ENCODE peak calls at places on chromosomes 11 and 22, in seven cellular contexts. M, P, D, T, X, Q and E are unnamed samples.

GRCh38 chr11:2210366-2211112 is 38.9 kb upstream of the TH start:
- DNase-seq in P (peak; percentile 9), D (peak; percentile 2), Q (no peak), X (peak; percentile 56), T (peak; percentile 23), M (no peak), E (peak; percentile 45)

GRCh38 chr22:20237480-20238440 is 30.4 kb downstream of the RTN4R start:
- DNase-seq in M (no peak), D (no peak), T (no peak), X (peak; percentile 85), P (no peak), Q (no peak), E (no peak)

GRCh38 chr11:35515224-35515623 is 10.2 kb downstream of the PAMR1 start:
- DNase-seq in X (no peak), Q (no peak), M (peak; percentile 73), P (peak; percentile 47), D (no peak), T (no peak), E (peak; percentile 42)

GRCh38 chr11:96187779-96188624 is 155.0 kb downstream of the MAML2 start:
- DNase-seq in Q (peak; percentile 92), M (peak; percentile 67), D (peak; percentile 26), X (no peak), P (no peak), T (peak; percentile 39), E (peak; percentile 86)

GRCh38 chr11:131498631-131499053 is 128.2 kb downstream of the NTM start:
- DNase-seq in Q (no peak), T (no peak), X (no peak), D (no peak), P (no peak), M (no peak), E (no peak)

GRCh38 chr11:126371595-126371994 is 16.1 kb downstream of the ST3GAL4 start:
- DNase-seq in X (no peak), D (no peak), M (no peak), Q (no peak), P (no peak), T (no peak), E (no peak)

GRCh38 chr11:128653828-128654231 is 40.0 kb upstream of the FLI1 start:
- DNase-seq in M (no peak), X (peak; percentile 81), D (peak; percentile 42), Q (peak; percentile 90), P (peak; percentile 14), T (peak; percentile 54), E (peak; percentile 63)

GRCh38 chr11:45669956-45670355 is 4.5 kb upstream of the CHST1 start:
- DNase-seq in D (no peak), T (no peak), Q (no peak), M (no peak), X (no peak), P (no peak), E (peak; percentile 50)

GRCh38 chr11:103862827-103863213 is 173.6 kb upstream of the DDI1 start:
- DNase-seq in Q (no peak), M (no peak), P (no peak), X (no peak), T (no peak), D (no peak), E (no peak)

GRCh38 chr11:60924110-60924905 is at the start of gene TMEM132A:
- DNase-seq in Q (peak; percentile 82), D (peak; percentile 73), X (peak; percentile 87), M (peak; percentile 61), P (peak; percentile 65), T (peak; percentile 73), E (peak; percentile 100)

GRCh38 chr11:60964801-60965200 is 6.7 kb upstream of the CD6 start:
- DNase-seq in M (no peak), P (no peak), Q (no peak), T (no peak), X (no peak), D (no peak), E (no peak)

GRCh38 chr11:35943761-35944502 is at the start of gene LDLRAD3:
- DNase-seq in D (peak; percentile 60), Q (peak; percentile 70), X (peak; percentile 90), P (peak; percentile 80), M (peak; percentile 87), T (peak; percentile 80), E (peak; percentile 98)

GRCh38 chr11:60887531-60887930 is 18.9 kb downstream of the PRPF19 start:
- DNase-seq in M (peak; percentile 58), X (no peak), T (no peak), D (peak; percentile 43), P (peak; percentile 10), Q (peak; percentile 79), E (no peak)

GRCh38 chr22:38989461-38989860 is 7.3 kb downstream of the APOBEC3B start:
- DNase-seq in Q (no peak), X (no peak), P (no peak), D (no peak), T (no peak), M (no peak), E (no peak)

GRCh38 chr22:50506611-50507420 is 686 bp downstream of the LMF2 start:
- DNase-seq in P (no peak), M (no peak), T (no peak), X (peak; percentile 91), D (no peak), Q (no peak), E (peak; percentile 98)

GRCh38 chr11:110713469-110713776 is 1.2 kb upstream of the ARHGAP20 start:
- DNase-seq in X (no peak), D (no peak), P (no peak), T (no peak), M (no peak), Q (no peak), E (no peak)

GRCh38 chr22:37675930-37676571 is 615 bp downstream of the LGALS1 start:
- DNase-seq in D (peak; percentile 70), M (peak; percentile 58), X (no peak), P (peak; percentile 69), T (peak; percentile 73), Q (peak; percentile 40), E (no peak)

GRCh38 chr22:31983911-31984661 is 39.8 kb downstream of the YWHAH start:
- DNase-seq in X (no peak), M (no peak), Q (no peak), D (no peak), P (no peak), T (no peak), E (peak; percentile 5)

GRCh38 chr22:44337658-44338004 is 24.9 kb upstream of the SHISAL1 start:
- DNase-seq in M (peak; percentile 53), P (peak; percentile 90), T (peak; percentile 74), D (peak; percentile 36), Q (peak; percentile 56), X (no peak), E (peak; percentile 98)

GRCh38 chr11:117442049-117442868 is 114.6 kb downstream of the CEP164 start:
- DNase-seq in Q (no peak), M (no peak), X (no peak), D (no peak), P (no peak), T (no peak), E (peak; percentile 71)

GRCh38 chr11:19276859-19277808 is 36.4 kb upstream of the E2F8 start:
- DNase-seq in D (no peak), X (no peak), P (no peak), Q (peak; percentile 55), T (no peak), M (no peak), E (no peak)

GRCh38 chr11:70063121-70063520 is 15.0 kb upstream of the ANO1 start:
- DNase-seq in M (no peak), X (no peak), T (no peak), D (no peak), Q (peak; percentile 26), P (no peak), E (no peak)

GRCh38 chr11:83115992-83116641 is 40.8 kb upstream of the PCF11 start:
- DNase-seq in M (no peak), X (no peak), P (no peak), T (no peak), D (no peak), Q (no peak), E (no peak)
- H3K4me1 ChIP-seq in M (peaks cover 4% of the 10 kb centered on the region), X (peaks cover 16% of the 10 kb centered on the region), P (no peaks in the 10 kb centered on the region), T (no peaks in the 10 kb centered on the region), D (no peaks in the 10 kb centered on the region), Q (no peaks in the 10 kb centered on the region), E (no peaks in the 10 kb centered on the region)

DNA sequence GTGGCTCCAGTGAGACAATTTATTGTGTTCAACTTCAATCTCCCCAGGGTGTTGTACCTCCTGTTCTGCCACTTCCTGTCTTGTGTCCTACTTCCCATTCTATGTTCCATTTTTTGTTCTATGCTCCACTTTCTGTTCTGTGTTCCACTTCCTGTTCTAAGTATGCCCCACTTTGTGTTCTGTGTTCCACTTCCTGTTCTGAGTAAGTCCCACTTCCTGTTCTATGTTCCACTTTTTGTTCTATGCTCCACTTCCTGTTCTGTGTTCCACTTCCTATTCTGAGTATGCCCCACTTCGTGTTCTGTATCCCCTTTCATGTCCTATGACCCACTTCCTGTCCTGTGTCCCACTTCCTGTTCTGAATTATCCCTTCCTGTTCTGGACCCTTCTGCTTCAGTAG is 732.7 kb downstream of the TBC1D22A start:
- DNase-seq in X (no peak), D (no peak), M (no peak), T (no peak), P (no peak), Q (no peak), E (no peak)
- H3K27ac ChIP-seq in X (peak overlapping the region; percentile 47), D (no peak overlapping the region), M (no peak overlapping the region), T (no peak overlapping the region), P (no peak overlapping the region), Q (no peak overlapping the region), E (no peak overlapping the region)

DNA sequence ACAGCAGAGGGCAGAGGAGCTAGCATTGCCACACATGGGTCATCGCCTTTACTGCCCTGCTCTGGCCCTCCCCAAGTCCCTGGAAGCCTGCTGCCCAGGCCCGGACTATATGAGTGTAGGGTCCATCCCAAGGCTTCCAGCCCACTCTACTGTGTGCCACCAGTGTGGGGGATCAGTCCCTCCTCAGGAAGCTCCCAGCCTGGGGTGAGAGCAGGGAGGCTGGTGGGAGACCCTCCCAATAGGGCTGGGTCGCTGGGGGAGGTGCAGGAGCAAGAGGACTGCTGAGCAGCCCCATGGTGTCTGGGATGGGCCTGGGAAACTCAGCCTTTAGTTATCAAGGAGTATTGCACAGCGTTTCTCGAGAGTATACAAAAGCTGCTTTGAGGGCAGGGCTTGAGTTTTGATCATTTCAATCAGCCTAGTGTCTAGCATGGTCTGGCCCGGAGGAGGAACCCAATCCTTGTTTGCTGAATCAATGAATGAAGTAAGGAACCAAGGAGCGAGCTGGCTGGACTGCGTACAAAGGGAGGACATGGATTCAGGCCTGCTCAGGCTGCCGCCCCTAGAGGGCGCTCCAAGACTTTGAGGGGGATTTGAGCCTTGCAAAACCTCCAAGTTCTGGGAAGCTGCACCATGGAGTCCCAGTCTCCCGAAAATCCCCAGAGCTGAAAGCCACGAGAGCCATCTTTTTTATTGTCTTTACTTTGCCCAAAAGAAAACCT is 89.0 kb upstream of the PARVA start:
- DNase-seq in D (peak; percentile 77), Q (peak; percentile 94), M (peak; percentile 94), X (no peak), T (peak; percentile 82), P (peak; percentile 84), E (peak; percentile 96)
- H3K4me1 ChIP-seq in D (peaks cover 46% of the 10 kb centered on the region), Q (peaks cover 54% of the 10 kb centered on the region), M (peaks cover 45% of the 10 kb centered on the region), X (no peaks in the 10 kb centered on the region), T (peaks cover 39% of the 10 kb centered on the region), P (no peaks in the 10 kb centered on the region), E (peaks cover 56% of the 10 kb centered on the region)

GRCh38 chr11:79783833-79784232 is 343.0 kb upstream of the TENM4 start:
- DNase-seq in D (no peak), T (no peak), M (no peak), Q (no peak), P (no peak), X (no peak), E (no peak)

DNA sequence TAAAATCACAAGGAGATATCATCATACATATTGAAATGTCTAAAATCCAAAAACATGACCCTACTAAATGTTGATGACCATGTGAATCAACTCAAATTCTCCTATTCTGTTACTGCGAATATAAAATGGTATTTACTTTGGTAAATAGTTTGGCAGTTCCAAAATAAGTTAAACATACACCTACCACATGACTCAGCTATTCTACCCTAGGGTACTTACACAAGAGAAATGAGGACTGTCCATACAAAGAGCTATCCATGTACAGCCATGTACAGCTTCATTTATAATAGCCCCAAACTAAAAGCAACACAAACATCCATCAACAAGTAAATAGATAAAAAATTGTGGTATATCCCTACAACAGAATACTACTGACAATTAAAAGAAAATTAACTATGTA is 346.1 kb upstream of the TENM4 start:
- DNase-seq in X (no peak), Q (no peak), P (no peak), M (no peak), D (no peak), T (no peak), E (no peak)
- H3K27ac ChIP-seq in X (no peak overlapping the region), Q (no peak overlapping the region), P (no peak overlapping the region), M (no peak overlapping the region), D (no peak overlapping the region), T (no peak overlapping the region), E (no peak overlapping the region)